ENCODE peak calls at places on chromosome 7, in nine cellular contexts. One of them, this sample, is unnamed.
A peak's percentile ranks its signal among the peaks of the same experiment; 100 is the strongest.

GRCh38 chr7:80830000-80830399 is 88.9 kb downstream of the SEMA3C start:
- DNase-seq in KG1: no peak
- DNase-seq in sigmoid colon: no peak
- DNase-seq in caudate nucleus: no peak
- DNase-seq in midbrain: no peak
- DNase-seq in SW480: no peak
- DNase-seq in mucosa of descending colon: no peak
- DNase-seq in dermis microvascular lymphatic vessel endothelial cell: peak; percentile 5
- DNase-seq in EH: no peak
- DNase-seq in this sample: no peak

GRCh38 chr7:106239406-106239805 is 45.4 kb downstream of the NAMPT start:
- DNase-seq in EH: peak; percentile 55
- DNase-seq in sigmoid colon: no peak
- DNase-seq in caudate nucleus: no peak
- DNase-seq in midbrain: peak; percentile 2
- DNase-seq in mucosa of descending colon: no peak
- DNase-seq in KG1: no peak
- DNase-seq in dermis microvascular lymphatic vessel endothelial cell: no peak
- DNase-seq in SW480: no peak
- DNase-seq in this sample: no peak

GRCh38 chr7:47968852-47969774 is 10.3 kb downstream of the HUS1 start:
- DNase-seq in KG1: peak; percentile 3
- DNase-seq in midbrain: peak; percentile 62
- DNase-seq in caudate nucleus: no peak
- DNase-seq in EH: peak; percentile 74
- DNase-seq in mucosa of descending colon: peak; percentile 76
- DNase-seq in sigmoid colon: no peak
- DNase-seq in SW480: peak; percentile 59
- DNase-seq in dermis microvascular lymphatic vessel endothelial cell: peak; percentile 61
- DNase-seq in this sample: no peak

GRCh38 chr7:137882261-137882668 is 35.5 kb upstream of the DGKI start:
- DNase-seq in midbrain: no peak
- DNase-seq in mucosa of descending colon: no peak
- DNase-seq in caudate nucleus: no peak
- DNase-seq in dermis microvascular lymphatic vessel endothelial cell: no peak
- DNase-seq in SW480: peak; percentile 23
- DNase-seq in sigmoid colon: peak; percentile 75
- DNase-seq in EH: peak; percentile 100
- DNase-seq in KG1: no peak
- DNase-seq in this sample: no peak

GRCh38 chr7:10685040-10685439 is 288.6 kb upstream of the PHF14 start:
- DNase-seq in midbrain: no peak
- DNase-seq in caudate nucleus: no peak
- DNase-seq in EH: no peak
- DNase-seq in sigmoid colon: no peak
- DNase-seq in dermis microvascular lymphatic vessel endothelial cell: no peak
- DNase-seq in KG1: no peak
- DNase-seq in SW480: no peak
- DNase-seq in mucosa of descending colon: no peak
- DNase-seq in this sample: no peak

GRCh38 chr7:1725199-1725701 is 55.2 kb downstream of the ELFN1 start:
- DNase-seq in caudate nucleus: no peak
- DNase-seq in SW480: peak; percentile 82
- DNase-seq in midbrain: no peak
- DNase-seq in EH: peak; percentile 36
- DNase-seq in sigmoid colon: no peak
- DNase-seq in mucosa of descending colon: no peak
- DNase-seq in dermis microvascular lymphatic vessel endothelial cell: no peak
- DNase-seq in KG1: no peak
- DNase-seq in this sample: no peak

GRCh38 chr7:108072116-108072515 is 58.0 kb downstream of the LAMB4 start:
- DNase-seq in EH: no peak
- DNase-seq in KG1: no peak
- DNase-seq in mucosa of descending colon: no peak
- DNase-seq in SW480: no peak
- DNase-seq in caudate nucleus: no peak
- DNase-seq in sigmoid colon: no peak
- DNase-seq in midbrain: no peak
- DNase-seq in dermis microvascular lymphatic vessel endothelial cell: no peak
- DNase-seq in this sample: no peak

GRCh38 chr7:91929463-91929862 is 11.2 kb upstream of the AKAP9 start:
- DNase-seq in mucosa of descending colon: no peak
- DNase-seq in SW480: peak; percentile 44
- DNase-seq in midbrain: no peak
- DNase-seq in sigmoid colon: no peak
- DNase-seq in KG1: no peak
- DNase-seq in EH: no peak
- DNase-seq in dermis microvascular lymphatic vessel endothelial cell: no peak
- DNase-seq in caudate nucleus: no peak
- DNase-seq in this sample: no peak

GRCh38 chr7:43785425-43785824 is 26.9 kb downstream of the BLVRA start:
- DNase-seq in dermis microvascular lymphatic vessel endothelial cell: no peak
- DNase-seq in sigmoid colon: peak; percentile 90
- DNase-seq in caudate nucleus: no peak
- DNase-seq in midbrain: no peak
- DNase-seq in mucosa of descending colon: no peak
- DNase-seq in KG1: no peak
- DNase-seq in EH: peak; percentile 89
- DNase-seq in SW480: no peak
- DNase-seq in this sample: no peak

GRCh38 chr7:82534687-82535086 is 91.1 kb upstream of the CACNA2D1 start:
- DNase-seq in midbrain: no peak
- DNase-seq in SW480: no peak
- DNase-seq in caudate nucleus: no peak
- DNase-seq in sigmoid colon: no peak
- DNase-seq in mucosa of descending colon: no peak
- DNase-seq in KG1: no peak
- DNase-seq in EH: no peak
- DNase-seq in dermis microvascular lymphatic vessel endothelial cell: no peak
- DNase-seq in this sample: no peak

GRCh38 chr7:158394936-158395335 is 192.7 kb downstream of the PTPRN2 start:
- DNase-seq in sigmoid colon: no peak
- DNase-seq in SW480: no peak
- DNase-seq in midbrain: no peak
- DNase-seq in EH: no peak
- DNase-seq in KG1: no peak
- DNase-seq in mucosa of descending colon: peak; percentile 72
- DNase-seq in dermis microvascular lymphatic vessel endothelial cell: no peak
- DNase-seq in caudate nucleus: no peak
- DNase-seq in this sample: peak; percentile 81

GRCh38 chr7:132544025-132544424 is 32.2 kb downstream of the PLXNA4 start:
- DNase-seq in caudate nucleus: no peak
- DNase-seq in KG1: no peak
- DNase-seq in midbrain: no peak
- DNase-seq in sigmoid colon: no peak
- DNase-seq in EH: no peak
- DNase-seq in mucosa of descending colon: no peak
- DNase-seq in dermis microvascular lymphatic vessel endothelial cell: no peak
- DNase-seq in SW480: no peak
- DNase-seq in this sample: no peak

GRCh38 chr7:54824655-54825054 is 65.6 kb upstream of the SEC61G start:
- DNase-seq in caudate nucleus: no peak
- DNase-seq in EH: no peak
- DNase-seq in SW480: no peak
- DNase-seq in midbrain: no peak
- DNase-seq in KG1: no peak
- DNase-seq in dermis microvascular lymphatic vessel endothelial cell: no peak
- DNase-seq in mucosa of descending colon: no peak
- DNase-seq in sigmoid colon: no peak
- DNase-seq in this sample: no peak

GRCh38 chr7:48253020-48253419 is 81.8 kb downstream of the ABCA13 start:
- DNase-seq in SW480: no peak
- DNase-seq in caudate nucleus: no peak
- DNase-seq in midbrain: no peak
- DNase-seq in mucosa of descending colon: no peak
- DNase-seq in KG1: no peak
- DNase-seq in dermis microvascular lymphatic vessel endothelial cell: no peak
- DNase-seq in sigmoid colon: no peak
- DNase-seq in EH: no peak
- DNase-seq in this sample: no peak

GRCh38 chr7:101743995-101744360 is 73.4 kb upstream of the CUX1 start:
- DNase-seq in EH: no peak
- DNase-seq in KG1: no peak
- DNase-seq in caudate nucleus: no peak
- DNase-seq in SW480: no peak
- DNase-seq in sigmoid colon: no peak
- DNase-seq in mucosa of descending colon: peak; percentile 42
- DNase-seq in dermis microvascular lymphatic vessel endothelial cell: no peak
- DNase-seq in midbrain: no peak
- DNase-seq in this sample: no peak

GRCh38 chr7:155227788-155228458 is 69.8 kb upstream of the INSIG1 start:
- DNase-seq in caudate nucleus: no peak
- DNase-seq in dermis microvascular lymphatic vessel endothelial cell: no peak
- DNase-seq in sigmoid colon: peak; percentile 62
- DNase-seq in EH: no peak
- DNase-seq in mucosa of descending colon: no peak
- DNase-seq in SW480: no peak
- DNase-seq in KG1: no peak
- DNase-seq in midbrain: no peak
- DNase-seq in this sample: peak; percentile 69

GRCh38 chr7:142833174-142834027 is 21.5 kb upstream of the EPHB6 start:
- DNase-seq in EH: peak; percentile 9
- DNase-seq in SW480: peak; percentile 73
- DNase-seq in dermis microvascular lymphatic vessel endothelial cell: no peak
- DNase-seq in sigmoid colon: no peak
- DNase-seq in mucosa of descending colon: no peak
- DNase-seq in KG1: no peak
- DNase-seq in caudate nucleus: no peak
- DNase-seq in midbrain: no peak
- DNase-seq in this sample: no peak

GRCh38 chr7:44377134-44377463 is 51.7 kb upstream of the CAMK2B start:
- DNase-seq in dermis microvascular lymphatic vessel endothelial cell: no peak
- DNase-seq in SW480: no peak
- DNase-seq in KG1: no peak
- DNase-seq in EH: no peak
- DNase-seq in caudate nucleus: no peak
- DNase-seq in mucosa of descending colon: no peak
- DNase-seq in sigmoid colon: no peak
- DNase-seq in midbrain: no peak
- DNase-seq in this sample: peak; percentile 68

This sample was measured in spleen.